ENCODE peak calls at places on chromosomes 2 and 18, in six cellular contexts. I is A549, L is upper lobe of left lung, U is sigmoid colon, S is transverse colon, T is tibial nerve. D is an unnamed sample.

GRCh38 chr2:208657468-208657867 is 250.9 kb downstream of the PTH2R start:
- DNase-seq in U (no peak), T (no peak), L (no peak), S (no peak), I (peak; percentile 11), D (no peak)

GRCh38 chr2:183059561-183059960 is 19.0 kb upstream of the DUSP19 start:
- DNase-seq in U (no peak), I (peak; percentile 72), S (no peak), L (no peak), T (no peak), D (no peak)

GRCh38 chr2:217178366-217178765 is 318.5 kb upstream of the TNP1 start:
- DNase-seq in T (no peak), L (no peak), S (no peak), U (no peak), I (no peak), D (no peak)

GRCh38 chr2:46802665-46803550 is 112.7 kb downstream of the MCFD2 start:
- DNase-seq in T (no peak), L (no peak), I (no peak), S (no peak), U (no peak), D (peak; percentile 72)

GRCh38 chr2:143646271-143646670 is 517.1 kb downstream of the ARHGAP15 start:
- DNase-seq in S (no peak), U (no peak), L (no peak), I (no peak), T (no peak), D (no peak)

GRCh38 chr2:237289134-237289533 is 124.8 kb downstream of the COL6A3 start:
- DNase-seq in T (no peak), L (no peak), U (peak; percentile 73), S (no peak), I (no peak), D (no peak)

GRCh38 chr2:128601298-128602037 is 282.8 kb upstream of the HS6ST1 start:
- DNase-seq in U (peak; percentile 46), I (no peak), L (no peak), T (no peak), S (no peak), D (no peak)

GRCh38 chr2:154439156-154439555 is 259.3 kb upstream of the KCNJ3 start:
- DNase-seq in L (no peak), T (no peak), U (no peak), I (no peak), S (no peak), D (no peak)

GRCh38 chr18:77001979-77002378 is 130.6 kb downstream of the MBP start:
- DNase-seq in S (no peak), U (no peak), I (no peak), T (no peak), L (no peak), D (no peak)

GRCh38 chr2:214593723-214594122 is 182.9 kb downstream of the VWC2L start:
- DNase-seq in U (no peak), T (no peak), I (peak; percentile 69), L (no peak), S (no peak), D (no peak)

GRCh38 chr2:141728886-141729285 is 401.9 kb downstream of the LRP1B start:
- DNase-seq in T (no peak), S (no peak), I (no peak), L (no peak), U (no peak), D (no peak)

GRCh38 chr2:147327636-147328035 is 517.2 kb upstream of the ACVR2A start:
- DNase-seq in S (no peak), I (no peak), T (no peak), L (no peak), U (no peak), D (no peak)

GRCh38 chr2:152343426-152343825 is 8.5 kb downstream of the FMNL2 start:
- DNase-seq in L (no peak), U (no peak), S (no peak), I (no peak), T (no peak), D (no peak)

GRCh38 chr2:212766921-212767320 is 228.3 kb upstream of the ERBB4 start:
- DNase-seq in T (no peak), S (no peak), I (no peak), L (no peak), U (no peak), D (no peak)

GRCh38 chr2:160091381-160091780 is 29.0 kb upstream of the PLA2R1 start:
- DNase-seq in I (no peak), U (no peak), S (no peak), L (no peak), T (no peak), D (no peak)

GRCh38 chr18:37409870-37410269 is 155.7 kb downstream of the CELF4 start:
- DNase-seq in I (no peak), L (no peak), T (no peak), S (no peak), U (no peak), D (no peak)

GRCh38 chr2:28624798-28625701 is 126.6 kb upstream of the PPP1CB start:
- DNase-seq in S (peak; percentile 81), L (peak; percentile 85), I (no peak), U (peak; percentile 87), T (peak; percentile 57), D (no peak)

GRCh38 chr2:219280682-219281081 is 1.5 kb downstream of the DNAJB2 start:
- DNase-seq in T (no peak), U (peak; percentile 50), I (no peak), L (no peak), S (no peak), D (no peak)

GRCh38 chr18:61882296-61883004 is 10.4 kb downstream of the RNF152 start:
- DNase-seq in I (no peak), T (no peak), L (no peak), S (no peak), U (no peak), D (no peak)

GRCh38 chr18:22913861-22914260 is 19.3 kb upstream of the RBBP8 start:
- DNase-seq in T (no peak), U (no peak), I (no peak), L (no peak), S (peak; percentile 79), D (no peak)

GRCh38 chr2:40199758-40200157 is 252.1 kb downstream of the SLC8A1 start:
- DNase-seq in L (no peak), U (no peak), S (no peak), T (no peak), I (no peak), D (no peak)

GRCh38 chr18:48828201-48828580 is 122.6 kb downstream of the SMAD7 start:
- DNase-seq in L (no peak), I (no peak), S (no peak), U (no peak), T (no peak), D (no peak)

GRCh38 chr2:71484354-71484753 is 31.0 kb downstream of the DYSF start:
- DNase-seq in I (no peak), U (no peak), S (no peak), T (no peak), L (no peak), D (no peak)

GRCh38 chr2:71479261-71479660 is 25.9 kb downstream of the DYSF start:
- DNase-seq in I (no peak), U (peak; percentile 30), L (no peak), S (no peak), T (no peak), D (no peak)

GRCh38 chr2:71483246-71483645 is 29.9 kb downstream of the DYSF start:
- DNase-seq in T (no peak), L (no peak), I (no peak), U (peak; percentile 60), S (no peak), D (no peak)

GRCh38 chr2:71481111-71481510 is 27.8 kb downstream of the DYSF start:
- DNase-seq in T (no peak), I (no peak), S (no peak), L (no peak), U (peak; percentile 54), D (no peak)

DNA sequence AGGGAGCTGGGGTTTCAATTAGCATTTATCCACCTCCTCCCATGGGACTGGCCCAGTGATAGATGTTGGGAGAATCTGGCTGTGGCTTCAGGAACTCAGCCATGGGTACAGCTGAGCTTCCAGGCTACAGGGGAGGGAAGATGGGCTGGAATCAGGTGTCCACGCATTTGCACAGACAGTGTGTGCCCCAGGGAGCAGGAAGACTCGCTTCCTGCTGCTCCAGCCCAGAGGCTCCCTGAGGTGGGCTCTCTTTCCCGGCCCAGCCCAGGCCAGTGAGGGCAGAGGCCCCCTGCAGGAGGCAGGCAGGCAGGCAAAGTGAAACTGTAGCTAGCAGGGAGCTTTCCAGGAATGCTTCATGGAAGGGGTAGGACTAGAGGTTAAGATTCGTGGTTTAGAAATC is 28.7 kb downstream of the DYSF start:
- DNase-seq in L (no peak), I (no peak), S (no peak), T (no peak), U (peak; percentile 39), D (no peak)
- TF ChIP-seq CTCF in L (no peak), I (no peak), S (no peak), T (no peak), U (no peak), D (no peak)

DNA sequence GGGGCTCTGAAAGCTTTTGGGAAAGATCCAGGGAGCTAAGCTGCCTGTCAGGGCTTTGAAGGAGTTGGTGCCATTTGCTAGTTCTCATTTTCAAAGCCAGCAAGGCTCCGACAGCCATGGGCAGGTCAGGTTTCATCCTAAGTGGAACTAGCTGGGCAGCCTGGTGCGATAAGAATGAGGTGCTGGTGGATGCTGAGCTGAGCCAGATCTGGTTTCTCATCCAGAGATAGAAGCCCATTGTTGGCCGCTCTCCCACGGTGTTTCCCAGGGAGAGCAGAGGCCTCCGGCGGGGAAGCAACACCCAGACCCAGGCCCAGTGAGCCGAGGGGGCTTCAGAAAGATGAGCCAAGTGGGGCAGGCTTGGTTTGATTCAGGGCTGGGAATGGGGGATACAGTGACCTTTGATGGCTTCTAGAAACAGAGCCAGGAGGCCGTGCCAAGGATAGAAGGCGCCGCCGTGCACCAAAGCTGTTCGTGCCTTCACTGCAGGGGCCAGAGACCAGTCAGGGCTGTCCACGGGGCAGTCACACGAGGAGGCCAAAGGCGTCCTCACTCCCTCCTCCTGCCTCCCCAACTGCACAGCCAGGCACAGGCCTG is 141.5 kb upstream of the GPC1 start:
- DNase-seq in T (peak; percentile 2), I (no peak), U (no peak), S (no peak), L (no peak), D (peak; percentile 89)
- TF ChIP-seq EP300 in T (no peak), I (no peak), U (no peak), S (no peak), L (no peak), D (no peak)

GRCh38 chr2:201127570-201127969 is 11.6 kb downstream of the CFLAR start:
- DNase-seq in I (peak; percentile 55), S (no peak), U (no peak), T (no peak), L (no peak), D (no peak)
- H3K27ac ChIP-seq in I (peak overlapping the region; percentile 86), S (peak overlapping the region; percentile 99), U (peak overlapping the region; percentile 78), T (peak overlapping the region; percentile 86), L (peak overlapping the region; percentile 100), D (peak overlapping the region; percentile 97)

DNA sequence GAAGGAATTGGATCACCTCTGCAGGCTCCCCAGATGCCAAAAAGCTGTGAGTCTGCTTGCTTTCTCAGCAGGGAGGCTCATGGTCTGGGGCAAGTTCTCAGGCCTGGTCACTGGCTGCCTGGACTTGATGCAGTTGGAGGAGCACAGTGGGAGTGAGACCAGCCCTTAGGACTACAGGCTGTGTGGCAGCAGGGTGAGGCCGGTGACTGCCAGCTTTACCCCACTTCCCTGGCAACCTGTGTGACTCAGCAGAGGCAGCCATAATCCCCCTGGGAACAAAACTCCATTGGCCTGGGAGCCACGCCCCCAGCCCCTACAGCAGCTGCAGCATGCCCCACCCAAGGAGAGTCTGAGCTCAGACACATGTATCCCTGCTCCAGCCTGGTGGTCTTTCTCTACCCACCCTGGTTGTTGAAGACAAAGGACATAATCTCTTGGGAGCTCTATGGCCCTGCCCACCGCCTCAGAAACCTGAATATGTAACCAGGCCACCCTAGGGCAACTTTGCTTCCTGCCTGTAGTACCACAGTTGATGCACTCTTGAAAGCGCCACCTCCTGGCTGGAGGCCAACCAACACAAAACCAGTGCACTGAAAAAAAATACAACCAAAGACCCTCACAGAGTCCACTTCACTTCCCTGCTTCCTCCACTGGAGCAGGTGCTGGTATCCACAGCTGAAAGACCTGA is 106.8 kb upstream of the SPATS2L start:
- DNase-seq in U (no peak), S (no peak), L (no peak), I (peak; percentile 31), T (no peak), D (no peak)
- TF ChIP-seq CTCF in U (no peak), S (no peak), L (no peak), I (no peak), T (no peak), D (no peak)